ENCODE peak calls at places on chromosome 15, in five cellular contexts. G is activated naive CD4-positive, alpha-beta T cell treated with Interleukin-2 at 50 U/mL for 16 hours; N is AG04450; E is small intestine; A is AG08396. X is an unnamed sample.

GRCh38 chr15:85789496-85789875 is 5.2 kb downstream of the KLHL25 start:
- DNase-seq in G (no peak), N (no peak), E (no peak), A (no peak), X (no peak)

GRCh38 chr15:76204558-76204845 is 106.8 kb downstream of the ETFA start:
- DNase-seq in G (no peak), N (no peak), E (no peak), A (no peak), X (no peak)

GRCh38 chr15:90046846-90047481 is 45.8 kb downstream of the ZNF710 start:
- DNase-seq in G (no peak), N (no peak), E (peak; percentile 73), A (no peak), X (no peak)

GRCh38 chr15:77002954-77003912 is 8.3 kb downstream of the PSTPIP1 start:
- DNase-seq in G (peak; percentile 82), N (no peak), E (peak; percentile 42), A (no peak), X (no peak)

GRCh38 chr15:67521770-67522568 is 1.0 kb downstream of the C15orf61 start:
- DNase-seq in G (no peak), N (no peak), E (peak; percentile 24), A (peak; percentile 39), X (no peak)

GRCh38 chr15:92877000-92877399 is 23.1 kb upstream of the CHD2 start:
- DNase-seq in G (no peak), N (no peak), E (no peak), A (no peak), X (no peak)

GRCh38 chr15:60062826-60063225 is 58.7 kb downstream of the FOXB1 start:
- DNase-seq in G (no peak), N (peak; percentile 11), E (no peak), A (no peak), X (no peak)

GRCh38 chr15:89462198-89462912 is 34.0 kb downstream of the RHCG start:
- DNase-seq in G (no peak), N (no peak), E (peak; percentile 41), A (peak; percentile 51), X (no peak)

GRCh38 chr15:84099181-84099580 is 136.4 kb upstream of the GOLGA6L4 start:
- DNase-seq in G (no peak), N (no peak), E (no peak), A (no peak), X (no peak)

GRCh38 chr15:92648190-92648875 is 7.2 kb downstream of the FAM174B start:
- DNase-seq in G (no peak), N (no peak), E (peak; percentile 38), A (no peak), X (no peak)

GRCh38 chr15:51754267-51754666 is 2.9 kb downstream of the TMOD2 start:
- DNase-seq in G (no peak), N (no peak), E (no peak), A (no peak), X (no peak)

X was measured in BJ.